ENCODE peak calls at places on chromosomes 11 and 22, in ten cellular contexts. J, B, T, I, G, R, L, Z, E and C are unnamed samples.

GRCh38 chr11:64535811-64536210 is 55.2 kb upstream of the SLC22A12 start:
- DNase-seq in L (no peak), B (no peak), E (no peak), G (no peak), Z (no peak), J (no peak), T (no peak), R (no peak), I (no peak), C (no peak)

GRCh38 chr11:103257360-103257759 is 148.1 kb downstream of the DYNC2H1 start:
- DNase-seq in J (peak), L (no peak), I (no peak), B (no peak), T (no peak), Z (peak), R (no peak), G (no peak), E (no peak), C (no peak)

GRCh38 chr11:84993386-84993785 is 633.8 kb downstream of the DLG2 start:
- DNase-seq in B (peak), Z (peak), R (no peak), I (no peak), L (peak), J (no peak), T (no peak), G (no peak), E (no peak), C (no peak)

GRCh38 chr11:70415642-70416395 is 17.5 kb downstream of the CTTN start:
- DNase-seq in B (no peak), L (no peak), Z (no peak), I (no peak), R (no peak), T (no peak), J (peak), G (no peak), E (no peak), C (no peak)

GRCh38 chr11:86183694-86184093 is 60.9 kb upstream of the EED start:
- DNase-seq in G (no peak), J (peak), I (no peak), R (peak), Z (no peak), L (no peak), T (no peak), B (no peak), E (no peak), C (no peak)

GRCh38 chr11:100855466-100856067 is 168.5 kb downstream of the ARHGAP42 start:
- DNase-seq in B (no peak), I (no peak), R (no peak), G (no peak), Z (peak), L (no peak), E (no peak), J (peak), T (no peak), C (peak)

GRCh38 chr22:45867118-45867905 is 109.7 kb downstream of the WNT7B start:
- DNase-seq in T (no peak), Z (peak), J (peak), G (no peak), I (no peak), L (peak), R (no peak), E (no peak), B (peak), C (no peak)

GRCh38 chr11:119047205-119047604 is 9.8 kb downstream of the HYOU1 start:
- DNase-seq in R (no peak), J (no peak), I (no peak), L (no peak), T (no peak), Z (no peak), G (no peak), E (no peak), B (no peak), C (no peak)

GRCh38 chr22:37409557-37409956 is 17.7 kb downstream of the ELFN2 start:
- DNase-seq in I (no peak), B (no peak), G (no peak), E (no peak), R (no peak), L (no peak), T (peak), J (no peak), Z (no peak), C (no peak)

GRCh38 chr11:31000412-31000811 is 369.1 kb downstream of the DCDC1 start:
- DNase-seq in E (no peak), G (no peak), Z (no peak), J (no peak), I (no peak), T (no peak), B (no peak), L (no peak), R (no peak), C (no peak)

GRCh38 chr22:41508770-41509170 is 35.5 kb downstream of the POLR3H start:
- DNase-seq in G (no peak), J (no peak), B (no peak), I (no peak), T (no peak), E (peak), R (no peak), L (no peak), Z (no peak), C (no peak)

GRCh38 chr11:97158256-97158655 is 768.4 kb downstream of the JRKL start:
- DNase-seq in J (no peak), G (no peak), I (no peak), T (no peak), E (no peak), L (no peak), Z (no peak), R (no peak), B (no peak), C (no peak)

GRCh38 chr11:61730222-61730994 is 22.0 kb upstream of the MYRF start:
- DNase-seq in G (no peak), Z (no peak), E (no peak), I (no peak), T (peak), L (peak), R (no peak), B (no peak), J (no peak), C (peak)

GRCh38 chr11:114796954-114797721 is 118.8 kb downstream of the NXPE2 start:
- DNase-seq in B (no peak), R (no peak), L (no peak), J (no peak), E (no peak), I (no peak), Z (no peak), T (no peak), G (no peak), C (no peak)

GRCh38 chr11:62770778-62771143 is 435 bp upstream of the TAF6L start:
- DNase-seq in L (peak), T (peak), E (peak), G (no peak), Z (peak), I (peak), R (no peak), J (no peak), B (no peak), C (no peak)

GRCh38 chr11:130722401-130722800 is 193.9 kb downstream of the SNX19 start:
- DNase-seq in T (no peak), B (no peak), E (no peak), I (no peak), J (no peak), L (no peak), R (no peak), Z (no peak), G (no peak), C (no peak)

GRCh38 chr11:133955091-133955846 is 1.5 kb downstream of the IGSF9B start:
- DNase-seq in R (peak), J (no peak), L (no peak), I (peak), Z (no peak), E (peak), G (no peak), B (no peak), T (no peak), C (peak)

GRCh38 chr11:46210133-46210636 is 67.3 kb upstream of the CREB3L1 start:
- DNase-seq in I (no peak), L (no peak), R (no peak), T (no peak), E (no peak), B (no peak), Z (peak), J (peak), G (no peak), C (no peak)

GRCh38 chr11:125846188-125846587 is 13.1 kb downstream of the PATE4 start:
- DNase-seq in Z (no peak), R (no peak), B (no peak), J (no peak), T (no peak), G (no peak), L (no peak), I (no peak), E (no peak), C (no peak)

GRCh38 chr22:41562461-41562860 is 1.7 kb downstream of the CSDC2 start:
- DNase-seq in L (no peak), Z (no peak), J (no peak), I (no peak), T (no peak), B (no peak), G (no peak), R (no peak), E (no peak), C (no peak)

GRCh38 chr11:88414385-88414861 is 76.9 kb upstream of the CTSC start:
- DNase-seq in B (no peak), L (peak), J (peak), I (peak), E (no peak), Z (no peak), G (no peak), R (no peak), T (peak), C (peak)

GRCh38 chr22:31139866-31140716 is at the start of gene PLA2G3:
- DNase-seq in I (no peak), B (peak), R (no peak), G (no peak), T (peak), Z (peak), J (peak), E (no peak), L (peak), C (peak)

GRCh38 chr22:35044607-35045390 is 21.2 kb upstream of the ISX start:
- DNase-seq in T (no peak), B (no peak), Z (no peak), L (no peak), E (no peak), G (no peak), R (no peak), I (no peak), J (no peak), C (no peak)

GRCh38 chr11:69251639-69252493 is 42.1 kb upstream of the MYEOV start:
- DNase-seq in G (no peak), R (no peak), B (no peak), Z (no peak), E (no peak), I (no peak), J (no peak), T (no peak), L (no peak), C (no peak)

GRCh38 chr22:20141186-20142077 is 9.4 kb downstream of the CCDC188 start:
- DNase-seq in T (no peak), J (peak), B (no peak), I (no peak), G (no peak), E (no peak), L (no peak), Z (peak), R (no peak), C (no peak)

GRCh38 chr11:86811637-86812321 is 11.4 kb downstream of the PRSS23 start:
- DNase-seq in Z (peak), G (no peak), L (no peak), I (peak), J (peak), E (no peak), T (no peak), R (no peak), B (peak), C (no peak)

GRCh38 chr11:110837535-110838127 is 125.4 kb upstream of the ARHGAP20 start:
- DNase-seq in E (no peak), L (no peak), B (no peak), Z (no peak), R (no peak), J (peak), T (no peak), G (no peak), I (no peak), C (no peak)

GRCh38 chr11:9594267-9595046 is 21.0 kb downstream of the WEE1 start:
- DNase-seq in I (no peak), G (no peak), R (no peak), L (no peak), Z (no peak), J (no peak), T (no peak), E (no peak), B (no peak), C (no peak)

GRCh38 chr11:19311306-19312030 is 70.7 kb upstream of the E2F8 start:
- DNase-seq in I (peak), R (peak), J (peak), E (peak), L (peak), B (peak), G (no peak), T (peak), Z (peak), C (peak)

GRCh38 chr11:113550179-113550578 is 75.0 kb upstream of the DRD2 start:
- DNase-seq in G (no peak), L (no peak), Z (no peak), I (no peak), R (no peak), J (no peak), T (no peak), B (peak), E (no peak), C (peak)